ENCODE peak calls at places on chromosomes 1 and 21, in eight cellular contexts. One of them, this sample, is unnamed. For H3K4me1, the result is how much of the 10 kb centered on the place peaks cover.

GRCh38 chr1:235866207-235866912 is at the start of gene LYST:
- DNase-seq in esophagus squamous epithelium: no peak
- DNase-seq in upper lobe of left lung: no peak
- DNase-seq in spleen: peak
- DNase-seq in A549: peak
- DNase-seq in ovary: peak
- DNase-seq in IMR-90: peak
- DNase-seq in tibial nerve: peak
- DNase-seq in this sample: no peak

GRCh38 chr1:107829083-107829771 is 135.8 kb downstream of the VAV3 start:
- DNase-seq in esophagus squamous epithelium: no peak
- DNase-seq in upper lobe of left lung: no peak
- DNase-seq in spleen: no peak
- DNase-seq in A549: no peak
- DNase-seq in ovary: no peak
- DNase-seq in IMR-90: no peak
- DNase-seq in tibial nerve: no peak
- DNase-seq in this sample: no peak

GRCh38 chr1:152479792-152480595 is 30.6 kb upstream of the LCE5A start:
- DNase-seq in esophagus squamous epithelium: no peak
- DNase-seq in upper lobe of left lung: no peak
- DNase-seq in spleen: no peak
- DNase-seq in A549: peak
- DNase-seq in ovary: no peak
- DNase-seq in IMR-90: peak
- DNase-seq in tibial nerve: peak
- DNase-seq in this sample: no peak

GRCh38 chr1:42679364-42679983 is 2.7 kb upstream of the YBX1 start:
- DNase-seq in esophagus squamous epithelium: no peak
- DNase-seq in upper lobe of left lung: no peak
- DNase-seq in spleen: no peak
- DNase-seq in A549: no peak
- DNase-seq in ovary: no peak
- DNase-seq in IMR-90: peak
- DNase-seq in tibial nerve: no peak
- DNase-seq in this sample: no peak

GRCh38 chr1:29650476-29650875 is 414.2 kb downstream of the PTPRU start:
- DNase-seq in esophagus squamous epithelium: no peak
- DNase-seq in upper lobe of left lung: no peak
- DNase-seq in spleen: no peak
- DNase-seq in A549: no peak
- DNase-seq in ovary: no peak
- DNase-seq in IMR-90: no peak
- DNase-seq in tibial nerve: no peak
- DNase-seq in this sample: peak

GRCh38 chr1:8607906-8608305 is 209.5 kb downstream of the RERE start:
- DNase-seq in esophagus squamous epithelium: no peak
- DNase-seq in upper lobe of left lung: no peak
- DNase-seq in spleen: no peak
- DNase-seq in A549: no peak
- DNase-seq in ovary: no peak
- DNase-seq in IMR-90: no peak
- DNase-seq in tibial nerve: no peak
- DNase-seq in this sample: no peak

GRCh38 chr1:111323231-111323630 is 32.6 kb downstream of the CHIA start:
- DNase-seq in esophagus squamous epithelium: no peak
- DNase-seq in upper lobe of left lung: no peak
- DNase-seq in spleen: no peak
- DNase-seq in A549: no peak
- DNase-seq in ovary: no peak
- DNase-seq in IMR-90: no peak
- DNase-seq in tibial nerve: no peak
- DNase-seq in this sample: no peak

GRCh38 chr21:34020005-34020847 is 53.2 kb upstream of the MRPS6 start:
- DNase-seq in esophagus squamous epithelium: no peak
- DNase-seq in upper lobe of left lung: no peak
- DNase-seq in spleen: no peak
- DNase-seq in A549: peak
- DNase-seq in ovary: no peak
- DNase-seq in IMR-90: no peak
- DNase-seq in tibial nerve: no peak
- DNase-seq in this sample: no peak

GRCh38 chr1:26703466-26703865 is 7.7 kb downstream of the ARID1A start:
- DNase-seq in esophagus squamous epithelium: no peak
- DNase-seq in upper lobe of left lung: no peak
- DNase-seq in spleen: no peak
- DNase-seq in A549: no peak
- DNase-seq in ovary: no peak
- DNase-seq in IMR-90: no peak
- DNase-seq in tibial nerve: no peak
- DNase-seq in this sample: no peak
- H3K4me1 ChIP-seq in esophagus squamous epithelium: half or more
- H3K4me1 ChIP-seq in upper lobe of left lung: half or more
- H3K4me1 ChIP-seq in spleen: half or more
- H3K4me1 ChIP-seq in A549: half or more
- H3K4me1 ChIP-seq in ovary: under half
- H3K4me1 ChIP-seq in IMR-90: under half
- H3K4me1 ChIP-seq in tibial nerve: half or more
- H3K4me1 ChIP-seq in this sample: half or more

GRCh38 chr1:167317463-167317862 is 96.8 kb downstream of the POU2F1 start:
- DNase-seq in esophagus squamous epithelium: no peak
- DNase-seq in upper lobe of left lung: no peak
- DNase-seq in spleen: no peak
- DNase-seq in A549: no peak
- DNase-seq in ovary: no peak
- DNase-seq in IMR-90: no peak
- DNase-seq in tibial nerve: no peak
- DNase-seq in this sample: no peak
- TF ChIP-seq POLR2A in esophagus squamous epithelium: no peak
- TF ChIP-seq POLR2A in upper lobe of left lung: no peak
- TF ChIP-seq POLR2A in spleen: no peak
- TF ChIP-seq POLR2A in A549: no peak
- TF ChIP-seq POLR2A in ovary: no peak
- TF ChIP-seq POLR2A in IMR-90: no peak
- TF ChIP-seq POLR2A in tibial nerve: no peak
- TF ChIP-seq POLR2A in this sample: no peak

GRCh38 chr1:230427981-230428380 is 1.8 kb upstream of the PGBD5 start:
- DNase-seq in esophagus squamous epithelium: no peak
- DNase-seq in upper lobe of left lung: no peak
- DNase-seq in spleen: no peak
- DNase-seq in A549: no peak
- DNase-seq in ovary: no peak
- DNase-seq in IMR-90: no peak
- DNase-seq in tibial nerve: no peak
- DNase-seq in this sample: no peak

GRCh38 chr1:230424440-230425251 is 1.5 kb downstream of the PGBD5 start:
- DNase-seq in esophagus squamous epithelium: no peak
- DNase-seq in upper lobe of left lung: peak
- DNase-seq in spleen: no peak
- DNase-seq in A549: no peak
- DNase-seq in ovary: no peak
- DNase-seq in IMR-90: no peak
- DNase-seq in tibial nerve: no peak
- DNase-seq in this sample: no peak

GRCh38 chr1:230425252-230426061 is 675 bp downstream of the PGBD5 start:
- DNase-seq in esophagus squamous epithelium: no peak
- DNase-seq in upper lobe of left lung: peak
- DNase-seq in spleen: no peak
- DNase-seq in A549: no peak
- DNase-seq in ovary: peak
- DNase-seq in IMR-90: no peak
- DNase-seq in tibial nerve: no peak
- DNase-seq in this sample: no peak

GRCh38 chr1:230427477-230427876 is 1.3 kb upstream of the PGBD5 start:
- DNase-seq in esophagus squamous epithelium: no peak
- DNase-seq in upper lobe of left lung: no peak
- DNase-seq in spleen: no peak
- DNase-seq in A549: no peak
- DNase-seq in ovary: no peak
- DNase-seq in IMR-90: no peak
- DNase-seq in tibial nerve: no peak
- DNase-seq in this sample: no peak

GRCh38 chr1:230426246-230427101 is at the start of gene PGBD5:
- DNase-seq in esophagus squamous epithelium: no peak
- DNase-seq in upper lobe of left lung: peak
- DNase-seq in spleen: peak
- DNase-seq in A549: peak
- DNase-seq in ovary: peak
- DNase-seq in IMR-90: peak
- DNase-seq in tibial nerve: peak
- DNase-seq in this sample: peak
- H3K4me3 ChIP-seq in esophagus squamous epithelium: peak
- H3K4me3 ChIP-seq in upper lobe of left lung: peak
- H3K4me3 ChIP-seq in spleen: peak
- H3K4me3 ChIP-seq in A549: peak
- H3K4me3 ChIP-seq in ovary: peak
- H3K4me3 ChIP-seq in IMR-90: peak
- H3K4me3 ChIP-seq in tibial nerve: peak
- H3K4me3 ChIP-seq in this sample: peak

DNA sequence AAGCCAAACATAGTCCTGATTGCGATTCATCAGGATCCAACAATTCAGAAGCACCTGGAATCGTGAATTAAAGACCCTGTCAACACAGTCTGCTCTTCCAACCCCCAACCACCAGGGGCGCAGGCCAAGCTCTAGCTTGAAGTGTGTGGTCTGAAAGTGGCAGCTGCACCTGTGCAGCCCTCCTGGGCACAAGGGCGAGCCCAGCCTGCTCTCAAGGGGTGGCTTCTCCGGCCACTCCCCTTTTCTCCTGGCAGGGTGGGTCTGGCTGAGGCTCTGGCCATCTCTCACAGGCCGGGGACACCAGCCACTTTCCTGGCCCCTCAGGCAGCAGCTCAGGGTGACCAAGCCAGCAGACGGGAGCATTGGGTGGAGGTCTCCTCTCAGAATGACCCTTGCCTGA is 62.3 kb downstream of the SLC66A1 start:
- DNase-seq in esophagus squamous epithelium: no peak
- DNase-seq in upper lobe of left lung: no peak
- DNase-seq in spleen: no peak
- DNase-seq in A549: peak
- DNase-seq in ovary: no peak
- DNase-seq in IMR-90: no peak
- DNase-seq in tibial nerve: no peak
- DNase-seq in this sample: no peak
- H3K4me1 ChIP-seq in esophagus squamous epithelium: half or more
- H3K4me1 ChIP-seq in upper lobe of left lung: under half
- H3K4me1 ChIP-seq in spleen: under half
- H3K4me1 ChIP-seq in A549: under half
- H3K4me1 ChIP-seq in ovary: under half
- H3K4me1 ChIP-seq in IMR-90: under half
- H3K4me1 ChIP-seq in tibial nerve: under half
- H3K4me1 ChIP-seq in this sample: under half

GRCh38 chr1:36166136-36166535 is 10.2 kb downstream of the MAP7D1 start:
- DNase-seq in esophagus squamous epithelium: no peak
- DNase-seq in upper lobe of left lung: no peak
- DNase-seq in spleen: no peak
- DNase-seq in A549: no peak
- DNase-seq in ovary: no peak
- DNase-seq in IMR-90: no peak
- DNase-seq in tibial nerve: no peak
- DNase-seq in this sample: no peak

GRCh38 chr1:36163426-36163825 is 7.5 kb downstream of the MAP7D1 start:
- DNase-seq in esophagus squamous epithelium: no peak
- DNase-seq in upper lobe of left lung: no peak
- DNase-seq in spleen: no peak
- DNase-seq in A549: no peak
- DNase-seq in ovary: no peak
- DNase-seq in IMR-90: no peak
- DNase-seq in tibial nerve: no peak
- DNase-seq in this sample: no peak

GRCh38 chr1:36162680-36163079 is 6.7 kb downstream of the MAP7D1 start:
- DNase-seq in esophagus squamous epithelium: no peak
- DNase-seq in upper lobe of left lung: no peak
- DNase-seq in spleen: peak
- DNase-seq in A549: no peak
- DNase-seq in ovary: no peak
- DNase-seq in IMR-90: no peak
- DNase-seq in tibial nerve: no peak
- DNase-seq in this sample: no peak

GRCh38 chr1:36165145-36165544 is 9.2 kb downstream of the MAP7D1 start:
- DNase-seq in esophagus squamous epithelium: no peak
- DNase-seq in upper lobe of left lung: no peak
- DNase-seq in spleen: no peak
- DNase-seq in A549: no peak
- DNase-seq in ovary: no peak
- DNase-seq in IMR-90: no peak
- DNase-seq in tibial nerve: no peak
- DNase-seq in this sample: no peak

GRCh38 chr1:36164399-36164798 is 8.4 kb downstream of the MAP7D1 start:
- DNase-seq in esophagus squamous epithelium: no peak
- DNase-seq in upper lobe of left lung: no peak
- DNase-seq in spleen: no peak
- DNase-seq in A549: no peak
- DNase-seq in ovary: no peak
- DNase-seq in IMR-90: no peak
- DNase-seq in tibial nerve: no peak
- DNase-seq in this sample: no peak
- TF ChIP-seq POLR2A in esophagus squamous epithelium: no peak
- TF ChIP-seq POLR2A in upper lobe of left lung: no peak
- TF ChIP-seq POLR2A in spleen: no peak
- TF ChIP-seq POLR2A in A549: no peak
- TF ChIP-seq POLR2A in ovary: no peak
- TF ChIP-seq POLR2A in IMR-90: no peak
- TF ChIP-seq POLR2A in tibial nerve: no peak
- TF ChIP-seq POLR2A in this sample: no peak

DNA sequence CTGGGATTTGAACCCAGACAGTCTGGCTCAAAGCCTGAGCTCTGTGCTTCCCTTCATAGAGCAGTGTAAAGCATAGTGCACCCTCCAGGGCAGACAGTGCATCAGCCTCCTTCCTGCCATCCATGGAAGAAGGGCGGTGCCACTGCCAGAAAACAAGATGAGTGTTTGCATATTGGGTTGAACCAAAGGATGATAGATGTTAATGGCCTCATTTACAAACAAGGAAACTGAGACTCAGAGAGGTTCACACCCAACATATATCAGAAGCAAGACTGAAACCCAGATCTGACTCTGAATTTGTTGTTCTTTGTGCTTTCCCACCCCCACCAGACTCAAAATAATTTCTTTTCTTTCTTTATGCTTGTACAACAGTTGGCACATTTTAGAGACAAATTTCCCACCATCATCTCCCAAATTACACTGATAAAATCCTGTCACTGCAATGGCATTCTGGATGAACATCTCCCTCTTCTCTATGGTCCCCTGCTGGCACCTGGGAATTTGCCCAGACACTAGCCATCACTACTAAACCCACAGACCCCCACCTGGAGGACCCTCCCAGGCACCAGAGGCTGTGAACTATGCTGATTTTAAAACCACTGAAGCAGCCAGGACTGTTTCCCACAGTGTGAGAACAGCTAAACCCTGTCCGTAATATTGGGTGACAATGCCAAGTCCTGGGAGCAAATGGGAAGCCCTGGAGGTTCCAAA is 45.4 kb upstream of the MPZL1 start:
- DNase-seq in esophagus squamous epithelium: no peak
- DNase-seq in upper lobe of left lung: no peak
- DNase-seq in spleen: no peak
- DNase-seq in A549: no peak
- DNase-seq in ovary: no peak
- DNase-seq in IMR-90: no peak
- DNase-seq in tibial nerve: no peak
- DNase-seq in this sample: no peak
- H3K4me3 ChIP-seq in esophagus squamous epithelium: no peak
- H3K4me3 ChIP-seq in upper lobe of left lung: no peak
- H3K4me3 ChIP-seq in spleen: no peak
- H3K4me3 ChIP-seq in A549: no peak
- H3K4me3 ChIP-seq in ovary: no peak
- H3K4me3 ChIP-seq in IMR-90: no peak
- H3K4me3 ChIP-seq in tibial nerve: no peak
- H3K4me3 ChIP-seq in this sample: no peak

GRCh38 chr1:179298952-179299351 is 5.4 kb downstream of the SOAT1 start:
- DNase-seq in esophagus squamous epithelium: no peak
- DNase-seq in upper lobe of left lung: no peak
- DNase-seq in spleen: no peak
- DNase-seq in A549: no peak
- DNase-seq in ovary: no peak
- DNase-seq in IMR-90: no peak
- DNase-seq in tibial nerve: no peak
- DNase-seq in this sample: no peak
- H3K4me1 ChIP-seq in esophagus squamous epithelium: under half
- H3K4me1 ChIP-seq in upper lobe of left lung: under half
- H3K4me1 ChIP-seq in spleen: half or more
- H3K4me1 ChIP-seq in A549: under half
- H3K4me1 ChIP-seq in ovary: under half
- H3K4me1 ChIP-seq in IMR-90: under half
- H3K4me1 ChIP-seq in tibial nerve: under half
- H3K4me1 ChIP-seq in this sample: under half

This sample was measured in suprapubic skin.